ENCODE peak calls at places on chromosome 5, in eight cellular contexts. One of them, this sample, is unnamed.

GRCh38 chr5:56549096-56549886 is 266.1 kb upstream of the MAP3K1 start:
- DNase-seq in stimulated activated CD4-positive, alpha-beta T cell treated with anti-CD3 and anti-CD28 coated beads, Interleukin-15, amount 100 ng/mL, for 24 hours: no peak
- DNase-seq in AG09309: no peak
- DNase-seq in AG20443: no peak
- DNase-seq in glutamatergic neuron: no peak
- DNase-seq in fibroblast of mammary gland: no peak
- DNase-seq in osteoblast: no peak
- DNase-seq in ELF-1: no peak
- DNase-seq in this sample: no peak

GRCh38 chr5:138850854-138851253 is 24.3 kb downstream of the LRRTM2 start:
- DNase-seq in stimulated activated CD4-positive, alpha-beta T cell treated with anti-CD3 and anti-CD28 coated beads, Interleukin-15, amount 100 ng/mL, for 24 hours: no peak
- DNase-seq in AG09309: no peak
- DNase-seq in AG20443: no peak
- DNase-seq in glutamatergic neuron: no peak
- DNase-seq in fibroblast of mammary gland: peak
- DNase-seq in osteoblast: no peak
- DNase-seq in ELF-1: no peak
- DNase-seq in this sample: no peak

GRCh38 chr5:41527201-41527779 is 16.9 kb upstream of the PLCXD3 start:
- DNase-seq in stimulated activated CD4-positive, alpha-beta T cell treated with anti-CD3 and anti-CD28 coated beads, Interleukin-15, amount 100 ng/mL, for 24 hours: no peak
- DNase-seq in AG09309: peak
- DNase-seq in AG20443: peak
- DNase-seq in glutamatergic neuron: no peak
- DNase-seq in fibroblast of mammary gland: peak
- DNase-seq in osteoblast: peak
- DNase-seq in ELF-1: peak
- DNase-seq in this sample: no peak

GRCh38 chr5:19927919-19928318 is 60.1 kb downstream of the CDH18 start:
- DNase-seq in stimulated activated CD4-positive, alpha-beta T cell treated with anti-CD3 and anti-CD28 coated beads, Interleukin-15, amount 100 ng/mL, for 24 hours: no peak
- DNase-seq in AG09309: no peak
- DNase-seq in AG20443: no peak
- DNase-seq in glutamatergic neuron: no peak
- DNase-seq in fibroblast of mammary gland: peak
- DNase-seq in osteoblast: no peak
- DNase-seq in ELF-1: peak
- DNase-seq in this sample: no peak

GRCh38 chr5:138457532-138458275 is 7.6 kb upstream of the EGR1 start:
- DNase-seq in stimulated activated CD4-positive, alpha-beta T cell treated with anti-CD3 and anti-CD28 coated beads, Interleukin-15, amount 100 ng/mL, for 24 hours: no peak
- DNase-seq in AG09309: no peak
- DNase-seq in AG20443: no peak
- DNase-seq in glutamatergic neuron: no peak
- DNase-seq in fibroblast of mammary gland: no peak
- DNase-seq in osteoblast: peak
- DNase-seq in ELF-1: no peak
- DNase-seq in this sample: no peak

GRCh38 chr5:167634432-167634831 is 657.0 kb upstream of the WWC1 start:
- DNase-seq in stimulated activated CD4-positive, alpha-beta T cell treated with anti-CD3 and anti-CD28 coated beads, Interleukin-15, amount 100 ng/mL, for 24 hours: no peak
- DNase-seq in AG09309: peak
- DNase-seq in AG20443: peak
- DNase-seq in glutamatergic neuron: no peak
- DNase-seq in fibroblast of mammary gland: peak
- DNase-seq in osteoblast: peak
- DNase-seq in ELF-1: no peak
- DNase-seq in this sample: no peak

GRCh38 chr5:66788556-66788955 is 192.4 kb downstream of the MAST4 start:
- DNase-seq in stimulated activated CD4-positive, alpha-beta T cell treated with anti-CD3 and anti-CD28 coated beads, Interleukin-15, amount 100 ng/mL, for 24 hours: no peak
- DNase-seq in AG09309: no peak
- DNase-seq in AG20443: no peak
- DNase-seq in glutamatergic neuron: no peak
- DNase-seq in fibroblast of mammary gland: no peak
- DNase-seq in osteoblast: no peak
- DNase-seq in ELF-1: no peak
- DNase-seq in this sample: no peak

GRCh38 chr5:109704255-109704952 is 14.7 kb downstream of the MAN2A1 start:
- DNase-seq in stimulated activated CD4-positive, alpha-beta T cell treated with anti-CD3 and anti-CD28 coated beads, Interleukin-15, amount 100 ng/mL, for 24 hours: no peak
- DNase-seq in AG09309: no peak
- DNase-seq in AG20443: no peak
- DNase-seq in glutamatergic neuron: no peak
- DNase-seq in fibroblast of mammary gland: no peak
- DNase-seq in osteoblast: no peak
- DNase-seq in ELF-1: no peak
- DNase-seq in this sample: no peak

GRCh38 chr5:55492449-55492848 is 42.3 kb downstream of the PLPP1 start:
- DNase-seq in stimulated activated CD4-positive, alpha-beta T cell treated with anti-CD3 and anti-CD28 coated beads, Interleukin-15, amount 100 ng/mL, for 24 hours: no peak
- DNase-seq in AG09309: no peak
- DNase-seq in AG20443: no peak
- DNase-seq in glutamatergic neuron: no peak
- DNase-seq in fibroblast of mammary gland: no peak
- DNase-seq in osteoblast: no peak
- DNase-seq in ELF-1: no peak
- DNase-seq in this sample: no peak

GRCh38 chr5:14405267-14405666 is 176.3 kb upstream of the OTULINL start:
- DNase-seq in stimulated activated CD4-positive, alpha-beta T cell treated with anti-CD3 and anti-CD28 coated beads, Interleukin-15, amount 100 ng/mL, for 24 hours: no peak
- DNase-seq in AG09309: no peak
- DNase-seq in AG20443: no peak
- DNase-seq in glutamatergic neuron: no peak
- DNase-seq in fibroblast of mammary gland: no peak
- DNase-seq in osteoblast: no peak
- DNase-seq in ELF-1: peak
- DNase-seq in this sample: no peak

GRCh38 chr5:68689010-68689409 is 404.8 kb upstream of the SLC30A5 start:
- DNase-seq in stimulated activated CD4-positive, alpha-beta T cell treated with anti-CD3 and anti-CD28 coated beads, Interleukin-15, amount 100 ng/mL, for 24 hours: no peak
- DNase-seq in AG09309: no peak
- DNase-seq in AG20443: no peak
- DNase-seq in glutamatergic neuron: no peak
- DNase-seq in fibroblast of mammary gland: no peak
- DNase-seq in osteoblast: no peak
- DNase-seq in ELF-1: no peak
- DNase-seq in this sample: no peak

GRCh38 chr5:140840978-140841962 is at the start of gene PCDHA8:
- DNase-seq in stimulated activated CD4-positive, alpha-beta T cell treated with anti-CD3 and anti-CD28 coated beads, Interleukin-15, amount 100 ng/mL, for 24 hours: peak
- DNase-seq in AG09309: no peak
- DNase-seq in AG20443: no peak
- DNase-seq in glutamatergic neuron: no peak
- DNase-seq in fibroblast of mammary gland: no peak
- DNase-seq in osteoblast: no peak
- DNase-seq in ELF-1: peak
- DNase-seq in this sample: no peak

GRCh38 chr5:74281191-74281590 is 359.3 kb downstream of the ENC1 start:
- DNase-seq in stimulated activated CD4-positive, alpha-beta T cell treated with anti-CD3 and anti-CD28 coated beads, Interleukin-15, amount 100 ng/mL, for 24 hours: no peak
- DNase-seq in AG09309: no peak
- DNase-seq in AG20443: no peak
- DNase-seq in glutamatergic neuron: peak
- DNase-seq in fibroblast of mammary gland: no peak
- DNase-seq in osteoblast: peak
- DNase-seq in ELF-1: no peak
- DNase-seq in this sample: no peak

GRCh38 chr5:178241259-178241658 is 8.7 kb upstream of the PHYKPL start:
- DNase-seq in stimulated activated CD4-positive, alpha-beta T cell treated with anti-CD3 and anti-CD28 coated beads, Interleukin-15, amount 100 ng/mL, for 24 hours: no peak
- DNase-seq in AG09309: no peak
- DNase-seq in AG20443: no peak
- DNase-seq in glutamatergic neuron: no peak
- DNase-seq in fibroblast of mammary gland: no peak
- DNase-seq in osteoblast: peak
- DNase-seq in ELF-1: no peak
- DNase-seq in this sample: no peak

GRCh38 chr5:146082798-146083197 is 22.6 kb downstream of the PLAC8L1 start:
- DNase-seq in stimulated activated CD4-positive, alpha-beta T cell treated with anti-CD3 and anti-CD28 coated beads, Interleukin-15, amount 100 ng/mL, for 24 hours: no peak
- DNase-seq in AG09309: no peak
- DNase-seq in AG20443: no peak
- DNase-seq in glutamatergic neuron: no peak
- DNase-seq in fibroblast of mammary gland: no peak
- DNase-seq in osteoblast: no peak
- DNase-seq in ELF-1: no peak
- DNase-seq in this sample: no peak

GRCh38 chr5:32225445-32225844 is 51.3 kb upstream of the GOLPH3 start:
- DNase-seq in stimulated activated CD4-positive, alpha-beta T cell treated with anti-CD3 and anti-CD28 coated beads, Interleukin-15, amount 100 ng/mL, for 24 hours: no peak
- DNase-seq in AG09309: peak
- DNase-seq in AG20443: peak
- DNase-seq in glutamatergic neuron: no peak
- DNase-seq in fibroblast of mammary gland: peak
- DNase-seq in osteoblast: no peak
- DNase-seq in ELF-1: no peak
- DNase-seq in this sample: no peak

GRCh38 chr5:74578356-74579044 is 62.0 kb downstream of the ENC1 start:
- DNase-seq in stimulated activated CD4-positive, alpha-beta T cell treated with anti-CD3 and anti-CD28 coated beads, Interleukin-15, amount 100 ng/mL, for 24 hours: no peak
- DNase-seq in AG09309: no peak
- DNase-seq in AG20443: no peak
- DNase-seq in glutamatergic neuron: no peak
- DNase-seq in fibroblast of mammary gland: no peak
- DNase-seq in osteoblast: no peak
- DNase-seq in ELF-1: no peak
- DNase-seq in this sample: no peak

GRCh38 chr5:100731768-100732167 is 171.3 kb downstream of the ST8SIA4 start:
- DNase-seq in stimulated activated CD4-positive, alpha-beta T cell treated with anti-CD3 and anti-CD28 coated beads, Interleukin-15, amount 100 ng/mL, for 24 hours: no peak
- DNase-seq in AG09309: no peak
- DNase-seq in AG20443: no peak
- DNase-seq in glutamatergic neuron: no peak
- DNase-seq in fibroblast of mammary gland: no peak
- DNase-seq in osteoblast: no peak
- DNase-seq in ELF-1: no peak
- DNase-seq in this sample: no peak